ENCODE peak calls at places on chromosomes 7 and 10, in seven cellular contexts. W is psoas muscle, C is tibial nerve, L is fibroblast of lung, J is AG04450, T is RWPE1, R is suprapubic skin. G is an unnamed sample.

GRCh38 chr7:75639071-75639892 is 99.5 kb downstream of the HIP1 start:
- DNase-seq in R (no peak), L (peak), W (peak), T (peak), J (no peak), C (peak), G (peak)

GRCh38 chr7:31134246-31135188 is 82.4 kb downstream of the ADCYAP1R1 start:
- DNase-seq in C (peak), R (no peak), W (peak), L (peak), J (peak), T (peak), G (peak)

GRCh38 chr7:148914208-148914777 is 30.2 kb upstream of the EZH2 start:
- DNase-seq in J (peak), R (peak), W (no peak), L (peak), T (peak), C (no peak), G (no peak)

GRCh38 chr7:151113344-151114150 is 27.3 kb downstream of the AGAP3 start:
- DNase-seq in T (peak), J (peak), L (peak), R (no peak), W (no peak), C (no peak), G (peak)

GRCh38 chr7:117489911-117490310 is 10.1 kb downstream of the CFTR start:
- DNase-seq in T (no peak), L (no peak), W (no peak), J (no peak), R (no peak), C (no peak), G (no peak)

GRCh38 chr7:151776446-151776845 is 100.5 kb downstream of the PRKAG2 start:
- DNase-seq in J (no peak), L (no peak), T (no peak), R (peak), W (no peak), C (no peak), G (no peak)

GRCh38 chr10:24360286-24361127 is 151.6 kb downstream of the KIAA1217 start:
- DNase-seq in R (no peak), T (peak), C (peak), L (peak), J (peak), W (peak), G (peak)

GRCh38 chr7:78173192-78173591 is 374.6 kb downstream of the PHTF2 start:
- DNase-seq in W (no peak), C (no peak), L (no peak), J (no peak), T (no peak), R (no peak), G (no peak)

GRCh38 chr10:132981746-132982145 is 39.4 kb upstream of the CFAP46 start:
- DNase-seq in L (no peak), R (no peak), J (no peak), C (no peak), T (no peak), W (no peak), G (no peak)

GRCh38 chr10:65751218-65751617 is 1174.6 kb upstream of the LRRTM3 start:
- DNase-seq in C (no peak), T (no peak), L (no peak), R (no peak), J (no peak), W (no peak), G (no peak)

GRCh38 chr10:72062341-72062740 is 26.0 kb downstream of the SPOCK2 start:
- DNase-seq in L (no peak), J (no peak), T (no peak), W (no peak), C (no peak), R (no peak), G (no peak)

GRCh38 chr7:1440620-1441019 is 18.6 kb downstream of the MICALL2 start:
- DNase-seq in W (no peak), C (no peak), L (no peak), T (no peak), R (no peak), J (no peak), G (no peak)

GRCh38 chr10:96376483-96376882 is 17.7 kb upstream of the OPALIN start:
- DNase-seq in T (no peak), J (no peak), C (no peak), W (no peak), R (no peak), L (no peak), G (no peak)

GRCh38 chr10:29713450-29713849 is 78.7 kb upstream of the SVIL start:
- DNase-seq in J (no peak), R (no peak), T (no peak), W (no peak), C (no peak), L (no peak), G (no peak)

GRCh38 chr7:106284516-106285050 is at the start of gene NAMPT:
- DNase-seq in R (peak), L (peak), T (peak), J (no peak), C (peak), W (peak), G (peak)

GRCh38 chr7:115299379-115300038 is 377.6 kb downstream of the MDFIC start:
- DNase-seq in C (no peak), J (no peak), W (no peak), L (peak), R (no peak), T (no peak), G (no peak)

GRCh38 chr10:113267616-113268015 is 285.2 kb upstream of the HABP2 start:
- DNase-seq in L (peak), W (no peak), C (no peak), T (no peak), R (no peak), J (no peak), G (no peak)

GRCh38 chr7:39810710-39811109 is 139.3 kb upstream of the CDK13 start:
- DNase-seq in W (no peak), J (no peak), L (peak), C (no peak), R (no peak), T (no peak), G (no peak)

GRCh38 chr7:132837529-132837928 is 244.4 kb downstream of the CHCHD3 start:
- DNase-seq in R (no peak), T (no peak), C (no peak), L (no peak), J (no peak), W (no peak), G (no peak)

GRCh38 chr10:27724287-27724686 is 21.3 kb downstream of the MKX start:
- DNase-seq in L (no peak), R (no peak), J (no peak), W (no peak), T (no peak), C (no peak), G (peak)

GRCh38 chr7:24843821-24844449 is 86.7 kb upstream of the GSDME start:
- DNase-seq in T (no peak), R (no peak), C (no peak), L (no peak), W (no peak), J (no peak), G (peak)

GRCh38 chr7:17690030-17690429 is 250.3 kb downstream of the SNX13 start:
- DNase-seq in C (no peak), R (no peak), T (peak), L (peak), W (no peak), J (peak), G (no peak)

GRCh38 chr10:63137306-63137705 is 4.2 kb downstream of the NRBF2 start:
- DNase-seq in T (no peak), J (no peak), L (peak), C (no peak), R (no peak), W (no peak), G (no peak)

GRCh38 chr7:157539521-157539920 is 202.7 kb downstream of the DNAJB6 start:
- DNase-seq in W (no peak), J (no peak), R (peak), T (no peak), C (no peak), L (no peak), G (no peak)

GRCh38 chr10:80187465-80188409 is 17.6 kb downstream of the ANXA11 start:
- DNase-seq in T (no peak), R (no peak), C (no peak), W (peak), L (no peak), J (no peak), G (no peak)

GRCh38 chr10:80204193-80204714 is 1.1 kb downstream of the ANXA11 start:
- DNase-seq in R (no peak), J (no peak), T (peak), C (no peak), L (peak), W (peak), G (peak)

GRCh38 chr7:22849662-22850061 is 27.0 kb upstream of the TOMM7 start:
- DNase-seq in L (no peak), W (no peak), T (no peak), R (no peak), C (no peak), J (no peak), G (no peak)
- H3K27ac ChIP-seq in L (no peak), W (peak), T (no peak), R (no peak), C (no peak), J (no peak), G (no peak)

GRCh38 chr7:102201576-102201975 is 85.1 kb upstream of the SH2B2 start:
- DNase-seq in C (no peak), T (no peak), R (no peak), J (no peak), W (no peak), L (no peak), G (no peak)
- TF ChIP-seq CTCF in C (no peak), T (no peak), R (no peak), J (no peak), W (no peak), L (no peak), G (no peak)

DNA sequence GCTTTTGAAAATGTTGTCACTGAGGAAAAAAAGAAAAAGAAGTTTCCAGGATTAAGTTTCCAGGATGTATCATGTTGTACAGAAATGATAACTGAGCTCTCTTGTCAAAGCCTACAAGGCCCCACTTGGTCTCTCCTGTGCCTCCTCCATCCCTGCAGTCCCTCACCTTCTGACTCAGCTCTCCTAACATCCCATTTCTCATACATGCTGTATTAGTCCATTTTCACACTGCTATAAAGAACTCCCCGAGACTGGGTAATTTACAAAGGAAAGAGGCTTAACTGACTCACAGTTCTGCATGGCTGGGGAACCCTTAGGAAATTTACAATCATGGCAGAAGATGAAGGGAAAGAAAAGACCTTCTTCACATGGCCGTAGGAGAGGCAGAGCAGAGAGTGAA is 3.8 kb upstream of the DGKI start:
- DNase-seq in T (no peak), J (no peak), W (no peak), R (no peak), L (peak), C (no peak), G (no peak)
- H3K27ac ChIP-seq in T (no peak), J (no peak), W (no peak), R (no peak), L (no peak), C (no peak), G (no peak)

GRCh38 chr10:22913474-22914092 is 14.3 kb upstream of the ARMC3 start:
- DNase-seq in W (no peak), L (no peak), T (no peak), C (no peak), R (no peak), J (no peak), G (no peak)
- TF ChIP-seq CTCF in W (no peak), L (no peak), T (no peak), C (no peak), R (no peak), J (no peak), G (no peak)

GRCh38 chr10:94023909-94024308 is 30.2 kb downstream of the PLCE1 start:
- DNase-seq in J (no peak), R (no peak), W (no peak), L (peak), T (no peak), C (no peak), G (no peak)
- H3K27ac ChIP-seq in J (no peak), R (no peak), W (no peak), L (no peak), T (no peak), C (no peak), G (no peak)

GRCh38 chr7:11343818-11344413 is 370.2 kb downstream of the PHF14 start:
- DNase-seq in C (peak), L (peak), T (peak), J (peak), W (no peak), R (no peak), G (peak)

GRCh38 chr7:11345621-11346020 is 371.9 kb downstream of the PHF14 start:
- DNase-seq in C (no peak), W (no peak), T (no peak), R (no peak), L (peak), J (no peak), G (no peak)

GRCh38 chr7:11343136-11343535 is 369.5 kb downstream of the PHF14 start:
- DNase-seq in T (no peak), L (peak), C (no peak), W (no peak), J (no peak), R (no peak), G (no peak)

GRCh38 chr7:11346312-11346711 is 372.6 kb downstream of the PHF14 start:
- DNase-seq in R (no peak), W (no peak), L (peak), C (no peak), J (no peak), T (no peak), G (no peak)

DNA sequence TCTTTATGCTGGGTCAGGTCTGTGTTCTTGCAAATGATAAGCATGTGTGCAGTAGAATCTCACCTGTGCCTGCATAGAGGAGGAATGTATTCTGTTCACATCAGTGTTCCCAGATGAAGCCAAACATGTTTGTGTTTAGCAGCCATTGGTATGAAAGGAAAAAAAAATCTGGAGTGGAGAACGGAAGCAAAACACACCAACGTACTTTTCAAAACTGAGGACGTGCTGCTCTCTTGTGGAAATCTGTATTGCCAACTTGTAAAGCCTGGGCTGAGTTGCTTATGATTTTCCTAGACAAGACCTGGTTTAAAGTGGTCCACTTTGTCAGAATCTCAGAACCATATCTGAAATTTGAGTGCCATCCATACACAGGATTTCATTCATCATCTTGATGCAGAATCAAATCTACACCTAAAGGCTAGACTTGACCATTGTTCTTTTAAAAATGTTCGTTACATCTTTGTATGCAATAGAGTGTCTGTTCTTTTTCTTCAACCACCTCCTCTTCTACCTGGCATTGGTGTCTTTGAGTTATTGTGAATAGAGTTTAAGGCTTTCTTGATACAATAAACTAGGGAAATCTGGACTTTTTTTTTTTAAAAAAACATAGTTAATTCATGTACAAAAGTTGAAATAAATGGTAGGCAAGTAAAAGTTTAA is 367.7 kb downstream of the PHF14 start:
- DNase-seq in J (no peak), C (peak), W (no peak), R (no peak), T (no peak), L (peak), G (peak)
- TF ChIP-seq CTCF in J (no peak), C (peak), W (no peak), R (no peak), T (no peak), L (peak), G (peak)

DNA sequence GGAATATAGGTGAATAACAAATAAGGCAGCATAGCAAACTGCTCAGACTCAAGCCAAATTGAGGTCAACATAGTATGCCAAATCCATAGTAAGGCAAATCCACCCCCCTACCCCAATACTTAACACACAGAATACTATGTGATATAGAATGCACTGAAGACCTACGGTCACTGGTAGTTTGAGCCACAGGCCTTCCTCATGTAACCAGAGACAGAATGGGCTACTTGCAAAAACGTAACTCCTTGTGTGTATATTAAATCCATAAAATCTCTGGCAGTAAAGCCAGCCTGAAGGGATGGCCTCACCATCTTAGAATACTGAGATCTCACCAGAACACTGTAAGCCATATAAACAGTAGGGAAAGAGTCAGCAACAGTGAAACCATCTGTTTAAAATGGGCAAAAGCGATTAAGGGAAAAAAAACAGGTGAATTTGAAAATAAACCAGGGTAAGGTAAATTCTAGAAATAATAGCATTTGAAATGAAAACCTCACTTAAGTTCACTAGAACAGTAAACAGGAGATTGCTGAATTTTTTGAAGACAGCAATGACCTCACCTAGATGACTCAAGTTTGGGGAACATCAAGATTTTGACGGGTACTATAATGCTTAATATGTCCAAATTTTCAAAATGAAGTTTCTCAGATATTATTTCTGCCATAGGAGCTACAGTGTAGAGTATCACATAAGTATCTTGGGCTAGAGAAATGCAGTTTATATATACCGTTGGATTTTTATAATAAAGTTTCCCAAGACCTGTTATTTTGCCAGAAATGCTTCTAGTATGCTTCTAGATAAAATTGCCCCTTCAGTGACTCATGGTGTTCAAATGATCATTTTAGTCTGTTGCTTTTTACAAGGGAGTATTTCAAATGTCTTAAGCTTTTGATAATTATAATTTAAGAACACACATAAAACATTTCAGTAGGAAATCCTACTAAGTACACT is 13.9 kb downstream of the HNRNPA2B1 start:
- DNase-seq in J (no peak), L (no peak), C (no peak), R (no peak), W (no peak), T (no peak), G (no peak)
- H3K27ac ChIP-seq in J (no peak), L (no peak), C (no peak), R (no peak), W (no peak), T (no peak), G (peak)